ENCODE peak calls at places on chromosomes 1 and 21, in nine cellular contexts. T is A549, O is lower lobe of right lung, V is neural progenitor cell, W is mammary epithelial cell, D is endothelial cell, B is RWPE1, K is B cell, Y is tibial artery. A is an unnamed sample.

GRCh38 chr1:184387069-184387870 is 441 bp downstream of the C1orf21 start:
- DNase-seq in Y (peak), W (peak), T (peak), D (peak), K (no peak), V (peak), O (peak), B (no peak), A (peak)

GRCh38 chr1:10830961-10831669 is 34.7 kb upstream of the CASZ1 start:
- DNase-seq in W (peak), O (no peak), T (no peak), Y (no peak), B (peak), K (no peak), V (no peak), D (no peak), A (no peak)

GRCh38 chr1:62230724-62231123 is 36.1 kb downstream of the L1TD1 start:
- DNase-seq in Y (no peak), D (no peak), B (peak), V (no peak), W (peak), K (no peak), T (peak), O (no peak), A (peak)

GRCh38 chr1:46194641-46195179 is 3.5 kb downstream of the POMGNT1 start:
- DNase-seq in Y (no peak), D (no peak), W (no peak), O (no peak), B (no peak), K (peak), T (no peak), V (no peak), A (no peak)

GRCh38 chr1:110003747-110004428 is 19.3 kb downstream of the AHCYL1 start:
- DNase-seq in K (peak), D (peak), T (peak), Y (peak), W (peak), V (peak), O (peak), B (peak), A (peak)

GRCh38 chr1:208829601-208830000 is 585.4 kb upstream of the PLXNA2 start:
- DNase-seq in O (no peak), V (no peak), T (no peak), B (no peak), K (no peak), Y (no peak), D (no peak), W (peak), A (no peak)

GRCh38 chr1:156896490-156897033 is 3.0 kb downstream of the PEAR1 start:
- DNase-seq in Y (no peak), K (no peak), V (peak), D (no peak), O (peak), B (peak), W (peak), T (peak), A (peak)

GRCh38 chr1:82731216-82731615 is 930.5 kb downstream of the ADGRL2 start:
- DNase-seq in B (no peak), K (no peak), D (no peak), V (no peak), T (no peak), Y (no peak), W (no peak), O (no peak), A (no peak)

GRCh38 chr21:43280949-43281633 is 112.3 kb downstream of the CRYAA start:
- DNase-seq in D (no peak), Y (no peak), B (no peak), K (no peak), W (no peak), V (no peak), O (peak), T (no peak), A (no peak)

GRCh38 chr1:186896211-186896610 is 67.5 kb downstream of the PLA2G4A start:
- DNase-seq in T (peak), D (no peak), B (no peak), K (no peak), O (no peak), Y (no peak), V (no peak), W (peak), A (no peak)

GRCh38 chr1:110370827-110371226 is 20.0 kb downstream of the SLC16A4 start:
- DNase-seq in W (peak), K (no peak), B (peak), D (no peak), T (no peak), O (no peak), V (no peak), Y (no peak), A (no peak)

GRCh38 chr1:83515566-83516169 is 483.3 kb downstream of the TTLL7 start:
- DNase-seq in K (no peak), W (no peak), T (no peak), Y (no peak), B (no peak), O (no peak), V (no peak), D (no peak), A (no peak)

GRCh38 chr1:63799810-63800209 is 26.0 kb downstream of the ROR1 start:
- DNase-seq in W (no peak), T (no peak), D (no peak), B (no peak), Y (no peak), O (no peak), V (no peak), K (no peak), A (no peak)

DNA sequence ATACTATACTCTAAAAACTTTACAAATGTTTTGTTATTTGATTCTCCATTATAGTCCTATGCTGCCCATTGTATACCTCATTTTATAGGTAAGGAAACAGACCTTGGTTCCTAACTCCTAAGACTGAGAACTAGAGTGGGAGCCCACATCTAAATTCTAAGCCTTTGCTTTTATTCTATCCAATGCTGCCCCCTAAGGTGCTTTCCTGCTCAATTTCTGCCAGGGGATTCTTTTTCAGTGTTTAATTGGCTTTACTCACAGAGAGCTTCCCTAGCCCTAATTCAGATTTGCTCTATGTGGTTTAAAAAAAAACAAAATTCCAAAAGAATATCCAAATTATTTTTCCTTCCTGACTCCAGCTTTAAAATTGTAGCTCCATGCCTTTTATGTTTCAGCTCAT is 64.5 kb downstream of the KIF14 start:
- DNase-seq in T (peak), O (no peak), W (no peak), K (no peak), D (peak), B (no peak), V (peak), Y (no peak), A (no peak)
- TF ChIP-seq CTCF in T (peak), O (no peak), W (peak), K (no peak), D (no peak), B (no peak), V (peak), Y (no peak), A (no peak)

DNA sequence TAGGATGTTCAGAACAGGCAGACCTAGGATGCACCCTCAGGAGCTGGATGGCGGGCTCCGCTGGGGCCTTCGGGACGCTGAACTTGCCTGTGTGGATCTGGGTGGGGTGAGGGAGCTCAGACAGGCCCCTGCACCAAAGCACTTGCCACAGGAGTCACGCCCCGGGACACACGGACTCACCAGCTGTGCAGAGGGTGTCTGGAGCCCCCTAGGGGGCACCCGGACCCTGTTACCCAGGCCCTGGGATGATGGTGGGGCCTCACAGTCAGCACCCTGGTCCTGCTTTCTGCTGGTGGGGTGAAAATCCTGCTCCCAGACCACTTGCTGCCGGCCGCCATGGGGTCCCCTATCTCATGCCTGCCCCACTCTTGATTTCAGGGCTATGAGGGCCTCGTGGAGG is 10.8 kb downstream of the PFKL start:
- DNase-seq in T (no peak), B (no peak), D (no peak), O (no peak), K (no peak), W (no peak), V (no peak), Y (no peak), A (no peak)
- TF ChIP-seq CTCF in T (no peak), B (no peak), D (no peak), O (no peak), K (no peak), W (no peak), V (no peak), Y (no peak), A (no peak)

GRCh38 chr1:78516716-78517115 is 25.9 kb downstream of the PTGFR start:
- DNase-seq in D (no peak), O (no peak), W (no peak), T (no peak), V (no peak), B (no peak), Y (no peak), K (no peak), A (no peak)
- TF ChIP-seq CTCF in D (no peak), O (no peak), W (no peak), T (no peak), V (no peak), B (no peak), Y (no peak), K (no peak), A (no peak)

GRCh38 chr1:163561570-163562295 is 240.0 kb downstream of the NUF2 start:
- DNase-seq in B (no peak), K (no peak), O (no peak), Y (no peak), V (peak), D (peak), T (peak), W (no peak), A (peak)
- TF ChIP-seq CTCF in B (no peak), K (no peak), O (peak), Y (no peak), V (peak), D (no peak), T (no peak), W (peak), A (no peak)

DNA sequence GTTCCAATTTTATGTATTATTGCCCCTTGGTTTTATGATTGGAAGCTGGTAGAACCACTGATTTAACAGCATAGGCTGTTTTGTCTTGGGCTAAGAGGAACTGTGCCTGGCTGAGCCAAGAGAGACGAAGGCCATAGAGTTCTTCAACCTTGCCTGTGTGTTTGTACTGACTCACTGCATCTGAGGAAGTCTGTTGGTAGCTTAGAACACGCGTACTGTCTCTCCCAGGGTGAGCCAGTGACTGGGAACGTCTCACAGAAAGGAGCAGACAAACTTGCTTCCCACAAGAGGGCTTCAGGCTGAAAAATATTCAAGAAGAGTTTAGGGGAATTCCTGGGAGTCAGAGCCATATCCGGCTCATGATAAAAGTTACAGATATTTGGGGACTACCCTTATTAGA is 14.9 kb downstream of the TMEM51 start:
- DNase-seq in V (no peak), B (peak), D (no peak), O (no peak), T (peak), Y (no peak), W (peak), K (no peak), A (peak)
- TF ChIP-seq CTCF in V (no peak), B (no peak), D (no peak), O (no peak), T (peak), Y (no peak), W (peak), K (no peak), A (no peak)

GRCh38 chr1:3785458-3786157 is 10.7 kb downstream of the LRRC47 start:
- DNase-seq in Y (no peak), V (peak), O (peak), W (peak), B (no peak), K (no peak), T (no peak), D (peak), A (no peak)
- TF ChIP-seq CTCF in Y (no peak), V (peak), O (no peak), W (peak), B (peak), K (no peak), T (peak), D (peak), A (no peak)

GRCh38 chr1:23178931-23179330 is 10.3 kb upstream of the LUZP1 start:
- DNase-seq in K (no peak), V (peak), O (no peak), D (peak), B (no peak), T (peak), W (no peak), Y (no peak), A (no peak)
- TF ChIP-seq CTCF in K (peak), V (peak), O (peak), D (peak), B (no peak), T (no peak), W (peak), Y (peak), A (no peak)

DNA sequence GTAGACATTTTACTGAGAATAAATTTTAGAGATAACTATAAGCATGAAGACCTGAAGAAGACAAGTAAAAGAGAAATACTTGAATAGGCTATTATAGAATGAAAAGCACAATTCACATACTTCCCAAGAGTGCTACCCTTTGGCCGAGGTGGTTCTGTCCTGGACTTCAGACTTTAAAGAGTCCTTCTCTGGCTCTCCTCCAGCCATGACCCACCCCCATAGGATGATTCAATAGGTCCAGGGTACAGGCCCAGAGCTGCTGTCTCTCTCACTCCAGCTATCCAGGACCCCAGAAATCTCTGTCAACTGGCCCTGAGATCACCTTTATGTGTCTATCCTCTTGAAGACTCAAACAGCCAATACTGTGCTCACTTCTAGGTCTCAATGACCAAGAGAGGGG is 1.3 kb upstream of the SMCP start:
- DNase-seq in O (no peak), K (no peak), V (no peak), D (no peak), T (no peak), W (no peak), B (no peak), Y (no peak), A (no peak)
- TF ChIP-seq CTCF in O (no peak), K (no peak), V (no peak), D (no peak), T (no peak), W (no peak), B (no peak), Y (no peak), A (no peak)

GRCh38 chr21:31895069-31895851 is 22.4 kb downstream of the HUNK start:
- DNase-seq in D (no peak), K (no peak), V (no peak), Y (no peak), B (no peak), T (no peak), W (no peak), O (no peak), A (no peak)
- TF ChIP-seq CTCF in D (no peak), K (no peak), V (no peak), Y (no peak), B (no peak), T (no peak), W (no peak), O (no peak), A (no peak)

GRCh38 chr1:230094746-230095145 is 27.7 kb downstream of the GALNT2 start:
- DNase-seq in V (no peak), T (no peak), K (no peak), O (no peak), D (no peak), W (no peak), Y (no peak), B (no peak), A (no peak)

GRCh38 chr1:230087722-230088115 is 20.7 kb downstream of the GALNT2 start:
- DNase-seq in K (no peak), V (no peak), T (no peak), O (no peak), B (no peak), Y (no peak), W (no peak), D (no peak), A (no peak)

GRCh38 chr1:230090194-230090711 is 23.2 kb downstream of the GALNT2 start:
- DNase-seq in B (peak), O (no peak), V (no peak), D (no peak), K (no peak), T (peak), Y (no peak), W (no peak), A (no peak)

GRCh38 chr1:230095938-230096337 is 28.9 kb downstream of the GALNT2 start:
- DNase-seq in W (no peak), V (no peak), K (no peak), D (no peak), B (no peak), T (no peak), Y (no peak), O (no peak), A (no peak)

GRCh38 chr1:230091473-230092231 is 24.6 kb downstream of the GALNT2 start:
- DNase-seq in D (no peak), Y (no peak), B (peak), T (no peak), V (no peak), O (no peak), W (no peak), K (no peak), A (peak)
- TF ChIP-seq CTCF in D (no peak), Y (no peak), B (no peak), T (no peak), V (no peak), O (no peak), W (no peak), K (no peak), A (no peak)